ENCODE peak calls at places on chromosomes 13 and 19, in ten cellular contexts. S is fibroblast of lung, T is spleen, X is endothelial cell of umbilical vein, Y is dorsolateral prefrontal cortex, B is body of pancreas, J is transverse colon, Q is brain microvascular endothelial cell, L is heart right ventricle, D is ascending aorta. C is an unnamed sample. For H3K27me3, the result is how much of the 10 kb centered on the place peaks cover.

GRCh38 chr19:8986296-8986695 is 23.9 kb downstream of the MUC16 start:
- DNase-seq in J (no peak), Q (no peak), Y (no peak), T (no peak), L (no peak), S (no peak), D (no peak), X (no peak), B (no peak), C (no peak)

GRCh38 chr13:114072421-114072820 is 60.0 kb downstream of the RASA3 start:
- DNase-seq in S (no peak), T (no peak), Q (no peak), J (no peak), X (no peak), L (no peak), D (no peak), Y (no peak), B (no peak), C (no peak)

GRCh38 chr13:75326173-75327131 is 155.5 kb downstream of the TBC1D4 start:
- DNase-seq in D (no peak), Y (no peak), S (peak), J (no peak), Q (peak), L (no peak), T (peak), B (no peak), X (peak), C (peak)

GRCh38 chr19:57269515-57270250 is 10.6 kb upstream of the ZNF460 start:
- DNase-seq in B (no peak), L (no peak), X (peak), S (peak), Y (no peak), D (no peak), T (no peak), Q (peak), J (no peak), C (no peak)

GRCh38 chr13:95176611-95177259 is 124.5 kb downstream of the ABCC4 start:
- DNase-seq in Y (no peak), B (no peak), X (peak), Q (no peak), D (no peak), T (no peak), J (no peak), S (no peak), L (no peak), C (peak)

GRCh38 chr13:110400786-110401533 is 93.9 kb downstream of the COL4A2 start:
- DNase-seq in J (no peak), L (no peak), Y (no peak), T (no peak), B (no peak), Q (no peak), X (no peak), S (peak), D (no peak), C (no peak)

GRCh38 chr13:110063490-110063889 is 243.5 kb downstream of the COL4A1 start:
- DNase-seq in Y (no peak), L (no peak), X (no peak), J (no peak), T (no peak), D (no peak), Q (no peak), S (no peak), B (no peak), C (no peak)

GRCh38 chr19:1671716-1672037 is 19.3 kb upstream of the TCF3 start:
- DNase-seq in X (no peak), L (no peak), D (no peak), T (no peak), S (no peak), Q (no peak), J (no peak), Y (no peak), B (no peak), C (no peak)

GRCh38 chr19:23312515-23312914 is 62.3 kb upstream of the ZNF724 start:
- DNase-seq in L (no peak), X (no peak), T (no peak), J (no peak), Y (no peak), D (no peak), Q (no peak), S (no peak), B (no peak), C (no peak)

GRCh38 chr19:48726573-48726972 is 7.0 kb upstream of the MAMSTR start:
- DNase-seq in J (no peak), S (no peak), Q (no peak), X (peak), L (no peak), T (no peak), B (no peak), Y (no peak), D (no peak), C (no peak)

GRCh38 chr13:85298387-85298924 is 500.8 kb downstream of the SLITRK6 start:
- DNase-seq in L (no peak), T (no peak), Y (no peak), S (no peak), B (no peak), Q (no peak), J (no peak), D (no peak), X (no peak), C (no peak)

GRCh38 chr19:35780717-35781116 is 5.4 kb downstream of the ARHGAP33 start:
- DNase-seq in B (no peak), Q (no peak), X (no peak), D (no peak), L (no peak), T (no peak), J (no peak), S (no peak), Y (no peak), C (no peak)

GRCh38 chr19:47697863-47698609 is 15.2 kb upstream of the EHD2 start:
- DNase-seq in L (peak), J (peak), S (peak), Y (peak), T (peak), X (peak), Q (peak), B (peak), D (no peak), C (peak)

GRCh38 chr13:109569938-109570711 is 216.3 kb downstream of the IRS2 start:
- DNase-seq in X (no peak), J (no peak), Y (no peak), B (no peak), L (no peak), D (no peak), S (no peak), T (no peak), Q (no peak), C (peak)

GRCh38 chr13:70189981-70190380 is 81.7 kb upstream of the KLHL1 start:
- DNase-seq in S (no peak), X (no peak), Y (no peak), J (no peak), B (no peak), T (no peak), Q (no peak), D (no peak), L (no peak), C (no peak)

GRCh38 chr19:41703602-41704293 is 4.7 kb upstream of the CEACAM5 start:
- DNase-seq in T (peak), B (no peak), D (no peak), Q (no peak), L (no peak), X (no peak), Y (no peak), S (no peak), J (peak), C (no peak)

GRCh38 chr13:60329221-60329983 is 67.6 kb upstream of the TDRD3 start:
- DNase-seq in S (peak), D (no peak), Y (no peak), T (no peak), Q (peak), B (peak), J (peak), X (peak), L (no peak), C (no peak)

GRCh38 chr19:54415901-54416621 is 797 bp downstream of the TTYH1 start:
- DNase-seq in Q (no peak), S (no peak), Y (no peak), T (no peak), B (no peak), X (no peak), L (no peak), J (no peak), D (no peak), C (no peak)

GRCh38 chr19:35455616-35456201 is 7.7 kb downstream of the FFAR2 start:
- DNase-seq in Q (no peak), T (no peak), X (no peak), J (no peak), D (no peak), S (no peak), L (no peak), Y (no peak), B (no peak), C (no peak)

GRCh38 chr13:108426893-108427292 is 157.4 kb downstream of the TNFSF13B start:
- DNase-seq in Q (peak), T (no peak), L (no peak), Y (no peak), D (no peak), S (peak), B (no peak), X (no peak), J (no peak), C (no peak)

GRCh38 chr13:78604782-78605611 is 1.6 kb upstream of the POU4F1 start:
- DNase-seq in T (no peak), L (no peak), B (no peak), D (no peak), Q (no peak), J (no peak), Y (no peak), S (no peak), X (no peak), C (no peak)

GRCh38 chr19:35271546-35271945 is 2.8 kb downstream of the USF2 start:
- DNase-seq in L (no peak), J (no peak), S (no peak), B (no peak), T (no peak), Q (no peak), Y (no peak), X (no peak), D (no peak), C (no peak)

GRCh38 chr13:43085545-43085944 is 62.2 kb downstream of the DNAJC15 start:
- DNase-seq in B (no peak), T (no peak), X (peak), L (no peak), D (no peak), S (peak), J (no peak), Y (no peak), Q (no peak), C (no peak)

GRCh38 chr13:79874396-79875360 is 393.7 kb downstream of the NDFIP2 start:
- DNase-seq in Q (no peak), L (no peak), D (no peak), S (no peak), Y (peak), X (no peak), T (no peak), J (no peak), B (no peak), C (no peak)

GRCh38 chr19:18392417-18392816 is 5.0 kb downstream of the LRRC25 start:
- DNase-seq in Q (no peak), D (no peak), T (peak), J (peak), L (no peak), X (peak), B (peak), S (peak), Y (no peak), C (no peak)

GRCh38 chr19:54630784-54631183 is 500 bp downstream of the LILRB1 start:
- DNase-seq in L (no peak), S (no peak), D (no peak), T (no peak), Y (no peak), J (no peak), Q (no peak), X (no peak), B (no peak), C (no peak)

GRCh38 chr13:53045110-53045509 is 16.5 kb downstream of the OLFM4 start:
- DNase-seq in B (peak), L (no peak), Y (no peak), X (peak), J (peak), Q (no peak), S (peak), D (no peak), T (no peak), C (no peak)

GRCh38 chr13:32426981-32427851 is 714 bp downstream of the N4BP2L1 start:
- DNase-seq in J (peak), T (peak), B (peak), D (no peak), Y (no peak), S (no peak), L (peak), Q (no peak), X (peak), C (peak)

GRCh38 chr13:43785681-43786471 is 896 bp downstream of the ENOX1 start:
- DNase-seq in X (peak), J (peak), Y (peak), S (peak), B (peak), L (peak), D (no peak), Q (peak), T (peak), C (no peak)

GRCh38 chr13:91741925-91742324 is 343.5 kb downstream of the GPC5 start:
- DNase-seq in L (no peak), X (no peak), S (no peak), Q (no peak), D (no peak), Y (no peak), B (no peak), T (no peak), J (no peak), C (no peak)

GRCh38 chr19:17496337-17496997 is 15.0 kb upstream of the PGLS start:
- DNase-seq in J (peak), Q (peak), S (peak), D (no peak), X (peak), L (peak), T (peak), Y (no peak), B (peak), C (peak)

GRCh38 chr13:20703785-20704458 is 423 bp downstream of the IL17D start:
- DNase-seq in B (peak), X (peak), L (peak), Y (peak), T (peak), S (peak), D (no peak), J (peak), Q (peak), C (peak)

GRCh38 chr19:47848871-47849473 is 10.1 kb upstream of the TPRX2 start:
- DNase-seq in B (peak), Q (peak), X (no peak), Y (no peak), S (peak), J (no peak), D (no peak), T (peak), L (peak), C (no peak)

GRCh38 chr13:23750383-23751121 is 138.6 kb downstream of the MIPEP start:
- DNase-seq in J (no peak), Q (peak), B (no peak), X (no peak), S (no peak), L (no peak), Y (no peak), D (no peak), T (no peak), C (no peak)

GRCh38 chr13:91544723-91545122 is 146.3 kb downstream of the GPC5 start:
- DNase-seq in T (no peak), J (no peak), S (no peak), X (no peak), Y (no peak), Q (no peak), D (no peak), B (no peak), L (no peak), C (no peak)

GRCh38 chr13:40181203-40181845 is 485.1 kb downstream of the FOXO1 start:
- DNase-seq in S (peak), Q (peak), X (peak), B (peak), D (no peak), T (no peak), J (no peak), Y (no peak), L (no peak), C (no peak)

GRCh38 chr13:59016250-59016649 is 1147.5 kb downstream of the DIAPH3 start:
- DNase-seq in Y (no peak), J (no peak), T (no peak), D (no peak), S (no peak), Q (peak), X (no peak), B (no peak), L (no peak), C (no peak)

GRCh38 chr13:21326155-21327030 is 132.7 kb downstream of the ZDHHC20 start:
- DNase-seq in S (peak), J (peak), L (no peak), D (no peak), X (peak), Y (peak), Q (peak), B (peak), T (peak), C (no peak)

GRCh38 chr19:2064788-2065524 is 13.9 kb upstream of the MKNK2 start:
- DNase-seq in Q (no peak), T (peak), B (peak), X (no peak), L (peak), S (no peak), D (no peak), Y (no peak), J (no peak), C (no peak)

DNA sequence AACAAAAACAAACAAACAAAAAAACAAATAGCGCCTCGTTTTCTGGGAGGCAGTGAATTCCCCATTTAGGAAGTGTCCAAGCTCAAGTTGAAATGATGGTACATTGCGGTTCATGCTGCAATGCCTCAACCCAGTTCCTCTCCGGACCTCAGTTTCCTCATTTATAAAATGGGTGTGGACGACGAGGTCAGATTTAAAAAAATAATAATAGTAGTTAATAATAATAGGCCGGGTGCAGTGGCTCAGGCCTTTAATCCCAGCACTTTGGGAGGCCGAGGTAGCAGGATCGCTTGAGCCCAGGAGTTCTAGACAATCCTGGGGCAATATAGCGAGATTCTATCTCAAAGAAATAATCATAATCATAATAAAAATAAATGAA is 15.5 kb upstream of the ERCC1 start:
- DNase-seq in B (no peak), J (no peak), D (no peak), T (no peak), S (no peak), Y (no peak), L (no peak), X (no peak), Q (no peak), C (no peak)
- H3K27ac ChIP-seq in B (no peak), J (peak), D (peak), T (peak), S (peak), Y (peak), L (peak), X (peak), Q (peak), C (peak)

DNA sequence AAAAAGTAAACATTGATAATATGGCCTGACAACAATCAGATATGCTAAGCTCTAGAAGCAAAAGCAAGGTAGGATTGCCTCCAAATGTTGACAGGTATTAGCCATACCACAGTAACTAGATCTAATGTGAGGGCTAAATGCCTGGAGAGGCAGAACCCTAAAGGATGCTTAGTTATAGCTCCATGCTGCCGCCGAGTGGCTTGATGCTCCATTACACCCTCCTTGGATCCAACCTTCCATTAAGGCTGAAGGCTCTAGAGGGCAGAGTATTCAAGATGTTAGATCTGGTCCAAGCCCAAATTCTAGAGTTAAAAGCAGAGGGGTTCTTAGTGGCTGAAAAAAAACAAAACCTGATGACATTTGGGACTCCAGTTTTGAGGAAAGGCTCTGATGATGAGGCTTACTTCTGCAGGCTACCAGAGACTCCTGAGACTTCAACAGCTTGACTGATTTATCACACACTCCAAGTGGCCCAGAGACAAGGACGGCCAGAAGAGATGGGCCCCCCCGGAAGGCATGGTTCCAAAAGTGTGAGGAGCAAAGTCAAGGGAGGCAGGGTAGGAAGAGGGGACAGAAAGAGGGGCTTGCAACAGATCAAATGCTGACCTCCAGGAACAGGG is 21.8 kb upstream of the CPB2 start:
- DNase-seq in J (peak), S (peak), T (peak), B (peak), X (peak), Y (peak), Q (peak), L (peak), D (no peak), C (peak)
- TF ChIP-seq CTCF in J (peak), S (peak), T (peak), B (peak), X (peak), Y (peak), Q (peak), L (peak), D (no peak), C (peak)

GRCh38 chr19:29946645-29947044 is 4.6 kb downstream of the URI1 start:
- DNase-seq in Y (no peak), J (no peak), X (no peak), S (no peak), L (no peak), Q (no peak), B (no peak), T (no peak), D (no peak), C (no peak)
- H3K27me3 ChIP-seq in Y (under half), J (under half), X (under half), S (under half), L (under half), Q (under half), B (under half), T (under half), D (under half), C (under half)

DNA sequence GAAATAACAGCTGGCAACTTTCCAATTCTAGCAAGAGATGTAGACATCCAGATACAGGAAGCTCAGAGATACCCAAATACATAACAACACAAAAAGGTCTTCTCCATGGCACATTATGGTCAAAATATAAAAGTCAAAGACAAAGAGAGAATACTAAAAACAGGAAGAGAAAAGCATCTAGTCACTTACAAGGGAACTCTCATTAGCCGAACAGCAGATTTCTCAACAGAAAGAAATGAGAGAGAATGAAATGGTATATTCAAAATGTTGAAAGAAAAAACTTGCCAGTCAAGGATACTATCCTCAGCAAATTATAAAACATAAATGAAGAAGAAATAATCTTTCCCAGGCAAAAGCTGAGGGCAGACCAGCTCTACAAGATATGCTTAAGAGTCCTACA is 12.4 kb downstream of the ZNF780A start:
- DNase-seq in Q (no peak), Y (no peak), T (no peak), D (no peak), J (no peak), S (no peak), X (no peak), L (no peak), B (no peak), C (no peak)
- H3K27ac ChIP-seq in Q (no peak), Y (no peak), T (no peak), D (no peak), J (no peak), S (no peak), X (no peak), L (no peak), B (no peak), C (no peak)

DNA sequence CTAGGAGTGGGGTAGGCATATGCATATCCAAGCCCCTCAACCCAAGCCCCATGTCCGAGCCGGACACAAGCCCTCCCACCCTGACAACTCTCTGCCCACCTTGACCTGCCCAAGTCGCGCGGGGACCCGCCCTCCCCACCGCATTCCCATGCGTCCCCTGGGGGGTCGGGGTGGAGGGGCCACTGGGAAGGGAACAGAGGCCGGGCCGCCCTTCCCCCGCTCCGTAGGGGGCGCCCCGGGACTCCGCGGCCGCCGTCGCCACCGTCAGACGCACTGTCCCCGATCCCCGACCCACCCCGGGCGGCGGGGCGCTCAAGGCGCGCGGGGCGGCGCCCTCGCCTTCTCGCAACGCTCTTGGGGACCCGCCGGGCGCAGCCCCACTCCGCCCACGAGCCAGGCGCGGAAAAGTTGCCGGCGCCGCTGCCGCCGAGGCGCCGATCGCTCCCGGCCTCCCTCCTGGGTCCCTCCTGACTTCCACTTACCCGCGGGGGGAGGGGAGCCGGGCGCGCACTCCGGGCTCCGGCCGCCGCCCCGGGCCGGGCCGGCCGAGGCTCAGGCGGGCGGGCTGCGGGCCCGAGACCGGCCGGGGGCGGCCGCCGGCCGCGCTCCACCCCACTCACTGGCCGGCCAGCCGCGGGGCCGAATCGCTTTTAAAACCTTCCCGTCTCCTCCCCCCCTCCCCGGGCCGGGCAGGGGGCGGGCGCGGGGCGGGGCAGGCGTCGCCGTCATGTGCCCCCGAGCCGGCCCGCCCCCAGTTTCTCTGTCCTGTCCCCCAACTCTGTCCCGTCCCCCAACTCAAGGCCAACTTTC is 34.4 kb upstream of the NANOS3 start:
- DNase-seq in Q (no peak), Y (no peak), T (peak), L (peak), X (peak), J (peak), B (peak), D (peak), S (peak), C (peak)
- TF ChIP-seq CTCF in Q (no peak), Y (no peak), T (peak), L (no peak), X (no peak), J (no peak), B (no peak), D (no peak), S (no peak), C (no peak)